ENCODE peak calls at places on chromosome 14, in five cellular contexts. Q is H1, X is GM12878, M is K562, F is HepG2. Y is an unnamed sample.
A peak's percentile ranks its signal among the peaks of the same experiment; 100 is the strongest.

GRCh38 chr14:68576496-68577244 is 216.2 kb downstream of the ZFP36L1 start:
- DNase-seq in F (peak; percentile 52), X (no peak), Q (no peak), M (peak; percentile 11), Y (peak; percentile 84)

GRCh38 chr14:67746927-67747326 is 45.2 kb downstream of the RDH12 start:
- DNase-seq in Q (no peak), F (no peak), X (peak; percentile 17), M (no peak), Y (no peak)

GRCh38 chr14:72745546-72745945 is 148.4 kb downstream of the DPF3 start:
- DNase-seq in X (no peak), Q (no peak), F (no peak), M (no peak), Y (no peak)

GRCh38 chr14:100866666-100867630 is 36.6 kb downstream of the RTL1 start:
- DNase-seq in Q (no peak), M (no peak), F (no peak), X (no peak), Y (no peak)

GRCh38 chr14:36955967-36956366 is 216.4 kb downstream of the SLC25A21 start:
- DNase-seq in F (no peak), Q (no peak), X (no peak), M (no peak), Y (no peak)

GRCh38 chr14:67576216-67576615 is 23.9 kb downstream of the PIGH start:
- DNase-seq in M (no peak), Q (no peak), X (no peak), F (no peak), Y (no peak)

GRCh38 chr14:83085141-83085540 is 1551.5 kb upstream of the SEL1L start:
- DNase-seq in M (no peak), Q (no peak), F (no peak), X (no peak), Y (no peak)

GRCh38 chr14:70576891-70577290 is 23.6 kb downstream of the MED6 start:
- DNase-seq in X (no peak), Q (no peak), M (no peak), F (no peak), Y (no peak)

GRCh38 chr14:79571361-79571760 is 639.9 kb downstream of the DIO2 start:
- DNase-seq in X (no peak), M (no peak), Q (no peak), F (peak; percentile 2), Y (no peak)

GRCh38 chr14:54797986-54798385 is 104.6 kb downstream of the GCH1 start:
- DNase-seq in M (no peak), F (no peak), Q (no peak), X (no peak), Y (no peak)

GRCh38 chr14:66623838-66624237 is 115.9 kb downstream of the GPHN start:
- DNase-seq in M (no peak), F (no peak), X (no peak), Q (no peak), Y (no peak)

GRCh38 chr14:36661506-36662257 is at the start of gene PAX9:
- DNase-seq in F (peak; percentile 39), M (peak; percentile 93), X (peak; percentile 23), Q (peak; percentile 92), Y (peak; percentile 81)

GRCh38 chr14:92922155-92922735 is 705 bp upstream of the CHGA start:
- DNase-seq in M (no peak), X (no peak), F (no peak), Q (no peak), Y (no peak)

GRCh38 chr14:21748869-21749303 is 75.3 kb upstream of the OR4E1 start:
- DNase-seq in M (no peak), F (peak; percentile 56), X (no peak), Q (peak; percentile 23), Y (peak; percentile 32)

GRCh38 chr14:23093993-23094665 is 807 bp downstream of the ACIN1 start:
- DNase-seq in M (no peak), Q (peak; percentile 75), F (no peak), X (no peak), Y (no peak)

GRCh38 chr14:39755269-39755878 is 323.1 kb upstream of the FBXO33 start:
- DNase-seq in Q (no peak), F (no peak), X (no peak), M (no peak), Y (no peak)

GRCh38 chr14:101851716-101852395 is 90.3 kb downstream of the PPP2R5C start:
- DNase-seq in Q (no peak), F (no peak), X (no peak), M (no peak), Y (no peak)

GRCh38 chr14:21267886-21268611 is 1.2 kb downstream of the HNRNPC start:
- DNase-seq in X (no peak), F (no peak), Q (no peak), M (no peak), Y (no peak)

GRCh38 chr14:98137626-98138025 is 1134.4 kb downstream of the BCL11B start:
- DNase-seq in F (no peak), Q (no peak), M (no peak), X (no peak), Y (no peak)

GRCh38 chr14:102262894-102263462 is 42.0 kb downstream of the MOK start:
- DNase-seq in F (peak; percentile 95), M (no peak), X (no peak), Q (no peak), Y (peak; percentile 29)

GRCh38 chr14:100293497-100294212 is 12.6 kb downstream of the SLC25A29 start:
- DNase-seq in X (no peak), M (no peak), F (no peak), Q (no peak), Y (no peak)

GRCh38 chr14:72962829-72963312 is 36.6 kb downstream of the DCAF4 start:
- DNase-seq in X (no peak), Q (peak; percentile 54), M (peak; percentile 27), F (peak; percentile 48), Y (peak; percentile 92)

GRCh38 chr14:34937442-34937841 is 45.4 kb upstream of the SRP54 start:
- DNase-seq in F (no peak), Q (no peak), M (no peak), X (no peak), Y (no peak)

GRCh38 chr14:89826581-89826980 is 127.9 kb downstream of the EFCAB11 start:
- DNase-seq in X (no peak), F (no peak), M (no peak), Q (no peak), Y (no peak)

GRCh38 chr14:37870170-37870569 is 274.7 kb downstream of the TTC6 start:
- DNase-seq in Q (no peak), F (no peak), X (no peak), M (no peak), Y (no peak)

DNA sequence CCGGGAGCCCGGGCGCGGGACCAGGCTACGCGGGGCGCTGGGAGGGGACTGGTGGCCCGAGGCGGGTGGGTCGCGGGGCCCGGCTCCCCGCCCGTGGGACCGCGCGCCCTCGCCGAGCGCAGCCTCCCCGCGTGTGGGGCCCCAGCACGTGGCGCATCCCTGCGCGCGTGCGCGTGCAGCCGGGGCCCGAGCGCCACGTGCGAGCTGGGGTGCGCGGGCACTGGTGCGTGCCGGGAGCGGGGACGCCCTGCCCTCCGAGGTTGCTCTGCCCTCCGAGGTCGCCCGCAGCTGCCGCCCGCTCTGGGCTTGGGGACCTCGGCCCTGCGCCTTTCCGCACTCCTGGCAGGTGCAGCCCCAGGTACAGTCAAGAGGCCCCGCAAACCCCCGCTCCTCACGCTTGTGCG is 365 bp upstream of the CCDC88C start:
- DNase-seq in F (peak; percentile 39), X (no peak), Q (no peak), M (peak; percentile 86), Y (peak; percentile 32)
- TF ChIP-seq EZH2 in F (no peak), X (no peak), Q (no peak), M (no peak), Y (no peak)

GRCh38 chr14:105889666-105890473 is 363.5 kb downstream of the TMEM121 start:
- DNase-seq in M (peak; percentile 2), Q (no peak), F (no peak), X (no peak), Y (no peak)

GRCh38 chr14:105891221-105891602 is 364.8 kb downstream of the TMEM121 start:
- DNase-seq in Q (no peak), X (no peak), F (no peak), M (peak; percentile 0), Y (no peak)

GRCh38 chr14:105894125-105894977 is 368.0 kb downstream of the TMEM121 start:
- DNase-seq in M (peak; percentile 0), F (no peak), X (no peak), Q (no peak), Y (no peak)

GRCh38 chr14:105890474-105891220 is 364.3 kb downstream of the TMEM121 start:
- DNase-seq in F (no peak), Q (no peak), X (no peak), M (peak; percentile 1), Y (no peak)

DNA sequence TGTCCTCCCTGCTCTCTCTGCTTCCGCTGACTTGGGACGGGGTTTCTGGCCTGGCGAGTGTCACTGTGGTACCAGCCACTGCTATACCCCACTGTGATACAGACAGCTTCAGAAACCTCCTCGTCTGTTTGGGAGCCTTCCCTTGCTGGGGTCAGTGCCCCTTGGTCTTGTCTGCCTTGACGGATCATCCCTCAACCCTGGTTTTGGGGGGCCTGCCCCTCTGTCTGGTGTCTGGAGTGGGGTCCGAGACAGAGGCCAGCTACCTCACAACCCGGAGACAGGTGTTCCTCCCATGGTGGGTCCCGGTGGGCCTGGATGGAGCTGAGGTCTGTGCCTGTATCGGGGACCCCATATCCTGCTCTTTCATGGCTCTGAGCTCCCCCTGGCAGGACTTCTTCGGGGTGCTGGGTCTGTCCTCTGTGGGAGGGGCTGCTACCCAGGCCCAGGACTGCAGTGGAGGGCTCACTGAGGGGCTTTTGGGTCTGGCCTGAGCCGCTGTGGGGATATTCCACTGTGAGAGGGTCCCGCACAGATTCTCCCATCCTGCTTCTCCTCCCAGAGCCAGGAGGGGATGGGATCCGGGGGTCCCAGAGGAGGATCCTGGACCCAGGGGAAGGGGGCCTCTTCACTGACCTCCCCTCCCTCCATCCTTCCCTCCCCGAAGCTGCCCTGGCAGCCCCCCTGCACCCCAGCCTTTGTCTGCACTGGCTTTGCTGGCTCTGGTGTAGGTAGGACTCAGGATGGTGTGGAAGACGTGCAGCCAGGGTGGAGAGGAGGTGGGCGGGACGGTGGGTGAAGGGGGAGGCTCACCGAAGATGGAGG is 365.5 kb downstream of the TMEM121 start:
- DNase-seq in Q (no peak), X (no peak), M (peak; percentile 1), F (no peak), Y (no peak)
- TF ChIP-seq MAX in Q (no peak), X (no peak), M (no peak), F (no peak), Y (no peak)

DNA sequence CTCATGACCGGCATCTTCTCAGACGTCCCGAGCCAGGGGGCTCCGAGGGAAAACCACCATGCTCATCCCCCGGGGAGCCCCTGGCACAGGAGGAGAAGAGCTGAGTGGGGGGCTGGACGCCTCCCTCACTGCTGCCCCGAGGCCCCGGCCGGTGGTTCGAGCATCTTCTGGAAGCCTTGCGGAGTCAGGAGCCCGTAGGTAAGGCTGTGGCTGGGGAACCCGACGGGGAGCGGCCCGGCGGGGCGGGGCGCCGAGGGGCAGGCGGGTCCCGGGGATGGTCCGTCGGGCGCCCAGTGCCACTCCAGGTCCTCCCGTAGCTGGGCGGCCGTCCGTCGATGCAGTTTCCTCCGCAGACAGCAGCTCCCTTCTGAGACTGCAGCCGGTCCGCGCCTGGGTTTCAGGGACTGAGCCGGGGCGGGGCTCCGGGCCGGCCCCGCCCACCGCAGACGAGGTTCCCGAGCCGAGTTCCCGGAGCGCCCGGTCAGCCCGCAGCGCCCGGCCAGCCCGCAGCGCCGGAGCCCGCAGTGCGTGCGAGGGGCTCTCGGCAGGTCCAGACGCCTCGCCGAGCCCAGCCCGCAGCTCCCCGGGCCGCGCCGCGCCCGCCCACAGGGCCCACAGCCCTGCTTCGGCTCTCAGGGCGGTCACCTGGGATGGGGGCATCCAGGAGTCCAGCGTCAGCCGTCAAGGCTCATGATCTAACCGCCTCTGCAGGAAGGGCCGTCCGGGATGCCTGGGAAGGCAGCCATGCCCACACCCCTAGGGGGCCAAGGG is at the start of gene PGF:
- DNase-seq in X (no peak), M (peak; percentile 80), F (no peak), Q (no peak), Y (peak; percentile 7)
- TF ChIP-seq RAD21 in X (no peak), M (no peak), F (peak; percentile 45), Q (no peak), Y (no peak)

GRCh38 chr14:60734465-60735242 is at the start of gene MNAT1:
- DNase-seq in Q (no peak), F (peak; percentile 66), M (peak; percentile 25), X (peak; percentile 56), Y (peak; percentile 78)
- TF ChIP-seq EZH2 in Q (no peak), F (no peak), M (no peak), X (no peak), Y (no peak)